ENCODE peak calls at places on chromosomes 4 and X, in six cellular contexts. O, H, A, G, Y and Q are unnamed samples.

GRCh38 chr4:172892300-172892699 is 276.3 kb upstream of the GALNT7 start:
- DNase-seq in O (peak; percentile 25), H (no peak), Y (peak; percentile 9), A (no peak), G (no peak), Q (no peak)

GRCh38 chr4:99856166-99856565 is 38.1 kb downstream of the LAMTOR3 start:
- DNase-seq in O (peak; percentile 72), G (no peak), Y (no peak), H (no peak), A (no peak), Q (no peak)

GRCh38 chr4:76308548-76308947 is 2.0 kb downstream of the STBD1 start:
- DNase-seq in A (no peak), H (peak; percentile 21), G (peak; percentile 87), O (no peak), Y (no peak), Q (no peak)

GRCh38 chrX:69218407-69218806 is 53.2 kb upstream of the PJA1 start:
- DNase-seq in H (no peak), A (peak; percentile 37), Y (no peak), G (no peak), O (no peak), Q (no peak)

GRCh38 chr4:15118281-15118680 is 116.0 kb downstream of the CPEB2 start:
- DNase-seq in Y (no peak), H (no peak), G (peak; percentile 62), O (no peak), A (no peak), Q (no peak)

GRCh38 chr4:70583952-70584834 is 7.9 kb upstream of the AMBN start:
- DNase-seq in O (peak; percentile 90), H (peak; percentile 69), Y (no peak), A (no peak), G (peak; percentile 55), Q (no peak)

GRCh38 chr4:112759313-112759712 is 122.4 kb downstream of the LARP7 start:
- DNase-seq in Y (no peak), O (no peak), H (no peak), G (no peak), A (no peak), Q (no peak)

GRCh38 chr4:7295917-7296660 is 103.8 kb downstream of the SORCS2 start:
- DNase-seq in H (no peak), G (no peak), O (peak; percentile 19), Y (no peak), A (no peak), Q (no peak)

GRCh38 chrX:67105758-67106116 is 438.1 kb upstream of the AR start:
- DNase-seq in G (no peak), A (no peak), Y (no peak), O (no peak), H (no peak), Q (no peak)

GRCh38 chrX:36116222-36116621 is 196.7 kb downstream of the CFAP47 start:
- DNase-seq in Y (no peak), O (no peak), A (no peak), H (no peak), G (no peak), Q (no peak)
- H3K4me3 ChIP-seq in Y (no peak overlapping the region), O (no peak overlapping the region), A (no peak overlapping the region), H (no peak overlapping the region), G (no peak overlapping the region), Q (no peak overlapping the region)

DNA sequence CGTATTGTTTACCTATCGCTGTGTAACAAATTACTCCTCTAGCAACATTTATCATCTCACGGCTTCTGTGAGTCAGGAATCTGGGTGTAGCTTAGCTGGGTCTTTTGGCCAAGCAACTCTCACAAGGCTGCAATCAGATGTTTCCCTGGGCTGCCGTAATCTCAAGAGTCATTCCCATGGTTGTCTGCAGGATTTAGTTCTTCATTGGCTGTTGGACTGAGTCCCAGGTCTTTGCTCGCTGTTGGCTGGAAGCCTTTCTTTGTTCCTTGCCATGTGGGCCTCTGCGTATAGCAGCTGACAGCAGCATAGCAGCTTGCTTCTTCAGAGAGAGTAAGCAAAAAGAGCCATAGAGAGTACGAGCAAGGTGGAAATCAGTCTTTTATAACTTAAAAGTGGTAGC is 16.8 kb downstream of the POLR2B start:
- DNase-seq in Y (no peak), G (no peak), A (no peak), O (no peak), H (peak; percentile 48), Q (peak; percentile 30)
- H3K36me3 ChIP-seq in Y (peaks cover 30% of the 10 kb centered on the region), G (peaks cover 74% of the 10 kb centered on the region), A (peaks cover 69% of the 10 kb centered on the region), O (peaks cover 49% of the 10 kb centered on the region), H (peaks cover 15% of the 10 kb centered on the region), Q (peaks cover 12% of the 10 kb centered on the region)

GRCh38 chr4:24915121-24915922 is 2.5 kb upstream of the CCDC149 start:
- DNase-seq in A (no peak), H (no peak), Y (no peak), G (peak; percentile 6), O (no peak), Q (no peak)
- TF ChIP-seq CTCF in A (no peak), H (no peak), Y (peak; percentile 48), G (no peak), O (peak; percentile 34), Q (peak; percentile 9)

GRCh38 chr4:118112117-118112516 is 77.8 kb downstream of the NDST3 start:
- DNase-seq in A (no peak), G (no peak), O (no peak), Y (no peak), H (no peak), Q (no peak)

GRCh38 chr4:118112647-118113046 is 78.4 kb downstream of the NDST3 start:
- DNase-seq in O (no peak), G (no peak), A (no peak), H (no peak), Y (no peak), Q (no peak)

DNA sequence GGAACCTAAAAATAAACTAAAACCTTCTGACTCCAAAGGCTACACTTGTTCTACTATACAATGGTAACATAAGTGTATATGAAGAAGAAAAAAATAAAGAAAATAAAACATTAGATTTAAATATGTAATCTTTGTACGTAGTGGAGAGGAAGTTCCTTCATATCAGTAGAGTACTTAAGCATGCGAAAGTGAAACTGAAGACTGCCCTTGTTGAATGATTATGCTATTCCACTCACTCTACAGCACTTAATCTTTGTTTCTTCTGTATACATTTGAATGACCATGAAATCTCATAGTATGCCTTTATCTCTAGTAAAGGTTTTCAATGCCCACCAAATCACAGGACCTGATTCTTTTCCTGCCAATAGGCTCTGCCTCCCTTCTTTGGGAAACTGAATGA is 78.9 kb downstream of the NDST3 start:
- DNase-seq in G (no peak), H (no peak), A (no peak), Y (no peak), O (no peak), Q (no peak)
- H3K4me3 ChIP-seq in G (no peak overlapping the region), H (no peak overlapping the region), A (no peak overlapping the region), Y (no peak overlapping the region), O (no peak overlapping the region), Q (no peak overlapping the region)

DNA sequence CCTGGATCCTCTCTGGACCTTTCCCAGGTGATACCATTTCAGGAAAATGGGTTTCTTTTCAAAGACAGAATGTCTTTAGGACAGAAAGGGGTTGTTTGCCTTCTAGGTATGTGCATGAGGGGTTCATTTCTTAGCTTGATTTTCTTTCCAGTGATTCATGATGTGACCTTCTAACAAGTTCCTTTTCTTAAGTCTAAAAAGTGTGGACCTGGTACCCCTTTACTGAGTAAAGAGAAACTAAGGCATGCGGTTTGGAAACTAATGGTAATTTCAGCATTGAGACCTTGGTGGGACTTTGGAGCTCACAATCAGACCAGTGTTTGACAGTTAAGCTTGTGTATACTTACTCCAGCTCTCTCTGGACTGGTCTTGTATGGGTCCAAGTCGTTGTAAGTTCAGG is 8.7 kb downstream of the ENOPH1 start:
- DNase-seq in O (no peak), H (no peak), A (no peak), Y (no peak), G (no peak), Q (no peak)
- H3K36me3 ChIP-seq in O (no peaks in the 10 kb centered on the region), H (no peaks in the 10 kb centered on the region), A (no peaks in the 10 kb centered on the region), Y (peaks cover 3% of the 10 kb centered on the region), G (peaks cover 4% of the 10 kb centered on the region), Q (peaks cover 2% of the 10 kb centered on the region)

DNA sequence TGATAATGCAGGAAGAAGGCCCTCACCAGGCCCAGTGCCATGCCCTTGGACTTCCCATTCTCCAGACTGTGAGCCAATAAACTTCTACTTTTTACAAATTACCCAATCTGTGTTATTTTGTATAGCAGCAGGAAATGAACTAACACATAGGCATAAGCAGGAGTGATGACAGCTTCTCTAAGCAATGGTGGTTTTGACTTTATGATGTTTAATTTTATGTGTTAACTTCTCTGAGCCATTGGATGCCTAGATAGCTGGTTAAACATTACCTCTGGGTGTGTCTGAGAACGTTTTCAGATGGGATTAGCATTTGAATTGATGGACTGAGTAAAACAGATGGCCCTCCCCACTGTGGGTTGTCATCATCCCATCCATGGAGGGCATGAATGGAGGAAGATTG is 13.8 kb upstream of the PDLIM3 start:
- DNase-seq in O (no peak), Y (no peak), A (no peak), H (no peak), G (no peak), Q (no peak)
- TF ChIP-seq CTCF in O (no peak), Y (no peak), A (no peak), H (no peak), G (no peak), Q (no peak)

GRCh38 chrX:74520896-74521295 is 93.5 kb downstream of the RLIM start:
- DNase-seq in G (no peak), A (no peak), O (no peak), H (no peak), Y (no peak), Q (no peak)
- H3K4me3 ChIP-seq in G (no peak overlapping the region), A (no peak overlapping the region), O (no peak overlapping the region), H (no peak overlapping the region), Y (no peak overlapping the region), Q (no peak overlapping the region)

DNA sequence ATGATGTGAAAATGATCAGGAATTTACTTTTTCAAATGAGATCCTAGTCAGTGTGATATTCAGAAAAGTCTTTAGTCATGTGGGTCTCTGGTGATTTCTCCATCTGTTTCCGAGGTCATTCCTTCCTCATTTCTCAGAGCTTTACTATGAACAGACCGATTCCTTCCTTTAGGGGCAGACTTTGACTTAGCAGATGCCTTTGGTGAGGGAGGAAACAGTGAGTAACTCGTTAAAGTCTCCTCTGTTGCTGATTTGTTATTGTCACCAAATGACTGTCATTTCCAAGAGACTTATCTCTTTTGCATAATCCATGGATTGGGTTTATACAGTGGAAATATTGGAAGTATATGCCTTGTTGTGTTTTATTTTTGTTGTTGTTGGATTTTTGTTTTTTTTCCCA is 76.2 kb upstream of the CD99 start:
- DNase-seq in A (no peak), Y (no peak), G (no peak), O (peak; percentile 43), H (no peak), Q (peak; percentile 74)
- H3K36me3 ChIP-seq in A (peaks cover 35% of the 10 kb centered on the region), Y (peaks cover 24% of the 10 kb centered on the region), G (peaks cover 44% of the 10 kb centered on the region), O (no peaks in the 10 kb centered on the region), H (no peaks in the 10 kb centered on the region), Q (no peaks in the 10 kb centered on the region)

DNA sequence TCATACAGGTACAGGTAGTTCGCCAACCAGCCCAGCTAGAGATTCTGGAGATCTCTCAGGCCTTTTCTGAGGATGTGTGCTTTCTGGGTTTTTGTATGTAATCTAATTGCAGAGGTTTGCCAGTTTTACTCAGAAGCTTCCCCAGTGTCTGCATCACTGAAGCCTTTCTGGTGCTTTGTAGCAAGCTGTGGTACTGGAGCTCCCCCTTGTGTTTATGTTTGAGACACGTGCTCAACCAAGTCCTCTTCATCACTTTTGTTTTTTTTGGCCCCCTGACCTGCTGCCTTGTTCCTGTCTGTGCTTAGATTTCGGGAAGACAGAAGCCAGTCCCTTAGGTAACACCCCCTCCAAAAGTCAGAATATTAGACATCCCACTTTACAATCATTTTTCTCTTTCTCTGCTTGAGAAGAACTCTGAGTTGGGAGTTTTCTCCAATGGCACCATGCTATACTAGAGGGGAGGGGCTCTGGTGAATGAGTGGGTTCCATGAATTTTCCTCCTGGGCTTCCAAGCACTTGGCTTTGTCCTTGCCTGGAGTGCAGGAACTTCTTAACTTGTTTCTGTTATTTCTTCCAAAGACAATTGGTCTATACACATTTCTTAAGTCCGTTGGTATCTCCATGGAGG is 128.4 kb upstream of the TBC1D9 start:
- DNase-seq in H (peak; percentile 6), O (peak; percentile 46), Y (peak; percentile 7), G (peak; percentile 63), A (no peak), Q (no peak)
- TF ChIP-seq CTCF in H (no peak), O (peak; percentile 87), Y (peak; percentile 80), G (peak; percentile 82), A (no peak), Q (peak; percentile 77)

GRCh38 chrX:46836701-46837542 is at the start of gene RP2:
- DNase-seq in O (peak; percentile 91), A (peak; percentile 93), H (peak; percentile 88), G (peak; percentile 91), Y (peak; percentile 56), Q (peak; percentile 74)
- H3K4me3 ChIP-seq in O (peak within 1 kb of the TSS; percentile 67), A (peak within 1 kb of the TSS; percentile 73), H (peak within 1 kb of the TSS; percentile 57), G (peak within 1 kb of the TSS; percentile 81), Y (peak within 1 kb of the TSS; percentile 69), Q (peak within 1 kb of the TSS; percentile 83)